ENCODE peak calls at places on chromosomes 5 and 9, in nine cellular contexts. One of them, this sample, is unnamed.

GRCh38 chr5:135214897-135215616 is 181.0 kb upstream of the PITX1 start:
- DNase-seq in left ventricle myocardium inferior: no peak
- DNase-seq in head of caudate nucleus: no peak
- DNase-seq in mesothelial cell of epicardium: no peak
- DNase-seq in HS-5: no peak
- DNase-seq in NCI-H1105 treated with DMSO at 0.1 percent for 48 hours: no peak
- DNase-seq in stimulated activated CD4-positive, alpha-beta T cell treated with anti-CD3 and anti-CD28 coated beads, Interleukin-1b, Interleukin-23, amount 100 ng/mL, for 24 hours: no peak
- DNase-seq in WERI-Rb-1: peak
- DNase-seq in NB4: peak
- DNase-seq in this sample: no peak

GRCh38 chr5:143592648-143593047 is 189.2 kb upstream of the NR3C1 start:
- DNase-seq in left ventricle myocardium inferior: no peak
- DNase-seq in head of caudate nucleus: no peak
- DNase-seq in mesothelial cell of epicardium: no peak
- DNase-seq in HS-5: no peak
- DNase-seq in NCI-H1105 treated with DMSO at 0.1 percent for 48 hours: no peak
- DNase-seq in stimulated activated CD4-positive, alpha-beta T cell treated with anti-CD3 and anti-CD28 coated beads, Interleukin-1b, Interleukin-23, amount 100 ng/mL, for 24 hours: no peak
- DNase-seq in WERI-Rb-1: no peak
- DNase-seq in NB4: peak
- DNase-seq in this sample: no peak

GRCh38 chr5:57174128-57174849 is 430 bp downstream of the GPBP1 start:
- DNase-seq in left ventricle myocardium inferior: peak
- DNase-seq in head of caudate nucleus: peak
- DNase-seq in mesothelial cell of epicardium: no peak
- DNase-seq in HS-5: no peak
- DNase-seq in NCI-H1105 treated with DMSO at 0.1 percent for 48 hours: peak
- DNase-seq in stimulated activated CD4-positive, alpha-beta T cell treated with anti-CD3 and anti-CD28 coated beads, Interleukin-1b, Interleukin-23, amount 100 ng/mL, for 24 hours: peak
- DNase-seq in WERI-Rb-1: no peak
- DNase-seq in NB4: peak
- DNase-seq in this sample: no peak

GRCh38 chr5:111774525-111774924 is 17.5 kb upstream of the NREP start:
- DNase-seq in left ventricle myocardium inferior: peak
- DNase-seq in head of caudate nucleus: peak
- DNase-seq in mesothelial cell of epicardium: no peak
- DNase-seq in HS-5: no peak
- DNase-seq in NCI-H1105 treated with DMSO at 0.1 percent for 48 hours: peak
- DNase-seq in stimulated activated CD4-positive, alpha-beta T cell treated with anti-CD3 and anti-CD28 coated beads, Interleukin-1b, Interleukin-23, amount 100 ng/mL, for 24 hours: no peak
- DNase-seq in WERI-Rb-1: peak
- DNase-seq in NB4: peak
- DNase-seq in this sample: peak

GRCh38 chr9:6938447-6938846 is 180.7 kb downstream of the KDM4C start:
- DNase-seq in left ventricle myocardium inferior: no peak
- DNase-seq in head of caudate nucleus: no peak
- DNase-seq in mesothelial cell of epicardium: no peak
- DNase-seq in HS-5: peak
- DNase-seq in NCI-H1105 treated with DMSO at 0.1 percent for 48 hours: no peak
- DNase-seq in stimulated activated CD4-positive, alpha-beta T cell treated with anti-CD3 and anti-CD28 coated beads, Interleukin-1b, Interleukin-23, amount 100 ng/mL, for 24 hours: no peak
- DNase-seq in WERI-Rb-1: no peak
- DNase-seq in NB4: peak
- DNase-seq in this sample: no peak

GRCh38 chr9:137369111-137369787 is 53.7 kb downstream of the EXD3 start:
- DNase-seq in left ventricle myocardium inferior: no peak
- DNase-seq in head of caudate nucleus: no peak
- DNase-seq in mesothelial cell of epicardium: no peak
- DNase-seq in HS-5: no peak
- DNase-seq in NCI-H1105 treated with DMSO at 0.1 percent for 48 hours: no peak
- DNase-seq in stimulated activated CD4-positive, alpha-beta T cell treated with anti-CD3 and anti-CD28 coated beads, Interleukin-1b, Interleukin-23, amount 100 ng/mL, for 24 hours: no peak
- DNase-seq in WERI-Rb-1: peak
- DNase-seq in NB4: no peak
- DNase-seq in this sample: peak

GRCh38 chr5:124309241-124309977 is 437.0 kb downstream of the ZNF608 start:
- DNase-seq in left ventricle myocardium inferior: no peak
- DNase-seq in head of caudate nucleus: no peak
- DNase-seq in mesothelial cell of epicardium: no peak
- DNase-seq in HS-5: no peak
- DNase-seq in NCI-H1105 treated with DMSO at 0.1 percent for 48 hours: no peak
- DNase-seq in stimulated activated CD4-positive, alpha-beta T cell treated with anti-CD3 and anti-CD28 coated beads, Interleukin-1b, Interleukin-23, amount 100 ng/mL, for 24 hours: no peak
- DNase-seq in WERI-Rb-1: no peak
- DNase-seq in NB4: no peak
- DNase-seq in this sample: peak

GRCh38 chr5:138969323-138970013 is 94.3 kb upstream of the LRRTM2 start:
- DNase-seq in left ventricle myocardium inferior: no peak
- DNase-seq in head of caudate nucleus: no peak
- DNase-seq in mesothelial cell of epicardium: no peak
- DNase-seq in HS-5: no peak
- DNase-seq in NCI-H1105 treated with DMSO at 0.1 percent for 48 hours: no peak
- DNase-seq in stimulated activated CD4-positive, alpha-beta T cell treated with anti-CD3 and anti-CD28 coated beads, Interleukin-1b, Interleukin-23, amount 100 ng/mL, for 24 hours: no peak
- DNase-seq in WERI-Rb-1: no peak
- DNase-seq in NB4: no peak
- DNase-seq in this sample: no peak

GRCh38 chr5:1003296-1003937 is 5.2 kb upstream of the NKD2 start:
- DNase-seq in left ventricle myocardium inferior: peak
- DNase-seq in head of caudate nucleus: no peak
- DNase-seq in mesothelial cell of epicardium: peak
- DNase-seq in HS-5: peak
- DNase-seq in NCI-H1105 treated with DMSO at 0.1 percent for 48 hours: peak
- DNase-seq in stimulated activated CD4-positive, alpha-beta T cell treated with anti-CD3 and anti-CD28 coated beads, Interleukin-1b, Interleukin-23, amount 100 ng/mL, for 24 hours: no peak
- DNase-seq in WERI-Rb-1: peak
- DNase-seq in NB4: peak
- DNase-seq in this sample: no peak

GRCh38 chr5:164672931-164673694 is 1167.7 kb downstream of the MAT2B start:
- DNase-seq in left ventricle myocardium inferior: no peak
- DNase-seq in head of caudate nucleus: no peak
- DNase-seq in mesothelial cell of epicardium: no peak
- DNase-seq in HS-5: peak
- DNase-seq in NCI-H1105 treated with DMSO at 0.1 percent for 48 hours: no peak
- DNase-seq in stimulated activated CD4-positive, alpha-beta T cell treated with anti-CD3 and anti-CD28 coated beads, Interleukin-1b, Interleukin-23, amount 100 ng/mL, for 24 hours: no peak
- DNase-seq in WERI-Rb-1: no peak
- DNase-seq in NB4: peak
- DNase-seq in this sample: no peak

GRCh38 chr9:134637696-134638502 is 3.7 kb upstream of the COL5A1 start:
- DNase-seq in left ventricle myocardium inferior: no peak
- DNase-seq in head of caudate nucleus: no peak
- DNase-seq in mesothelial cell of epicardium: no peak
- DNase-seq in HS-5: no peak
- DNase-seq in NCI-H1105 treated with DMSO at 0.1 percent for 48 hours: no peak
- DNase-seq in stimulated activated CD4-positive, alpha-beta T cell treated with anti-CD3 and anti-CD28 coated beads, Interleukin-1b, Interleukin-23, amount 100 ng/mL, for 24 hours: no peak
- DNase-seq in WERI-Rb-1: no peak
- DNase-seq in NB4: no peak
- DNase-seq in this sample: no peak

GRCh38 chr9:85178486-85178885 is 509.0 kb downstream of the NTRK2 start:
- DNase-seq in left ventricle myocardium inferior: no peak
- DNase-seq in head of caudate nucleus: peak
- DNase-seq in mesothelial cell of epicardium: no peak
- DNase-seq in HS-5: no peak
- DNase-seq in NCI-H1105 treated with DMSO at 0.1 percent for 48 hours: peak
- DNase-seq in stimulated activated CD4-positive, alpha-beta T cell treated with anti-CD3 and anti-CD28 coated beads, Interleukin-1b, Interleukin-23, amount 100 ng/mL, for 24 hours: no peak
- DNase-seq in WERI-Rb-1: no peak
- DNase-seq in NB4: no peak
- DNase-seq in this sample: peak

GRCh38 chr9:109115931-109116541 is 3.7 kb downstream of the TMEM245 start:
- DNase-seq in left ventricle myocardium inferior: peak
- DNase-seq in head of caudate nucleus: peak
- DNase-seq in mesothelial cell of epicardium: no peak
- DNase-seq in HS-5: no peak
- DNase-seq in NCI-H1105 treated with DMSO at 0.1 percent for 48 hours: no peak
- DNase-seq in stimulated activated CD4-positive, alpha-beta T cell treated with anti-CD3 and anti-CD28 coated beads, Interleukin-1b, Interleukin-23, amount 100 ng/mL, for 24 hours: no peak
- DNase-seq in WERI-Rb-1: no peak
- DNase-seq in NB4: no peak
- DNase-seq in this sample: no peak

GRCh38 chr5:155087036-155087435 is 73.5 kb downstream of the KIF4B start:
- DNase-seq in left ventricle myocardium inferior: no peak
- DNase-seq in head of caudate nucleus: no peak
- DNase-seq in mesothelial cell of epicardium: no peak
- DNase-seq in HS-5: no peak
- DNase-seq in NCI-H1105 treated with DMSO at 0.1 percent for 48 hours: no peak
- DNase-seq in stimulated activated CD4-positive, alpha-beta T cell treated with anti-CD3 and anti-CD28 coated beads, Interleukin-1b, Interleukin-23, amount 100 ng/mL, for 24 hours: no peak
- DNase-seq in WERI-Rb-1: no peak
- DNase-seq in NB4: no peak
- DNase-seq in this sample: no peak